ENCODE peak calls at places on chromosomes 4 and X, in five cellular contexts. N is NCI-H1417, Y is SK-N-SH, O is mucosa of descending colon, V is osteocyte. R is an unnamed sample.

GRCh38 chr4:71188197-71188625 is 150.6 kb upstream of the SLC4A4 start:
- DNase-seq in N (no peak), Y (no peak), O (no peak), V (no peak), R (no peak)

GRCh38 chrX:44152867-44153266 is 179.7 kb upstream of the NDP start:
- DNase-seq in Y (no peak), O (no peak), N (no peak), V (no peak), R (no peak)

GRCh38 chr4:122285285-122285684 is 93.5 kb upstream of the ADAD1 start:
- DNase-seq in V (no peak), Y (no peak), N (no peak), O (no peak), R (no peak)

GRCh38 chrX:132592880-132593279 is 104.0 kb upstream of the MBNL3 start:
- DNase-seq in Y (peak), O (no peak), N (peak), V (no peak), R (peak)

GRCh38 chr4:28682872-28683271 is 1822.2 kb downstream of the STIM2 start:
- DNase-seq in N (no peak), Y (no peak), O (no peak), V (no peak), R (no peak)

GRCh38 chr4:93444860-93445259 is 383.7 kb upstream of the ATOH1 start:
- DNase-seq in N (no peak), Y (no peak), V (no peak), O (no peak), R (no peak)

GRCh38 chrX:72120798-72121197 is 10.9 kb downstream of the RTL5 start:
- DNase-seq in Y (peak), N (no peak), V (no peak), O (no peak), R (no peak)

GRCh38 chrX:13293700-13294099 is 26.2 kb downstream of the ATXN3L start:
- DNase-seq in N (peak), Y (no peak), V (no peak), O (no peak), R (no peak)

GRCh38 chrX:132877954-132878536 is 80.4 kb downstream of the HS6ST2 start:
- DNase-seq in V (no peak), O (no peak), Y (no peak), N (no peak), R (peak)

GRCh38 chr4:92334716-92335350 is 31.1 kb downstream of the GRID2 start:
- DNase-seq in O (no peak), Y (no peak), V (no peak), N (no peak), R (no peak)

GRCh38 chr4:143203577-143203976 is 18.9 kb downstream of the USP38 start:
- DNase-seq in N (no peak), O (no peak), Y (no peak), V (no peak), R (no peak)

GRCh38 chr4:85720736-85721135 is 245.8 kb downstream of the ARHGAP24 start:
- DNase-seq in Y (no peak), V (no peak), N (no peak), O (no peak), R (no peak)

GRCh38 chrX:109327271-109327670 is 154.6 kb downstream of the GUCY2F start:
- DNase-seq in N (no peak), V (no peak), Y (no peak), O (no peak), R (no peak)

GRCh38 chr4:107825072-107825789 is 499 bp downstream of the SGMS2 start:
- DNase-seq in N (peak), O (peak), V (no peak), Y (peak), R (peak)

GRCh38 chr4:83089759-83090158 is 24.8 kb downstream of the PLAC8 start:
- DNase-seq in V (no peak), O (no peak), Y (no peak), N (no peak), R (no peak)

GRCh38 chrX:9604111-9604907 is 139.5 kb downstream of the TBL1X start:
- DNase-seq in V (no peak), N (no peak), Y (no peak), O (no peak), R (no peak)

GRCh38 chr4:127623755-127624087 is 9.0 kb upstream of the INTU start:
- DNase-seq in Y (no peak), N (no peak), O (no peak), V (no peak), R (no peak)

GRCh38 chr4:23333946-23334878 is 555.6 kb downstream of the PPARGC1A start:
- DNase-seq in Y (no peak), N (peak), V (no peak), O (no peak), R (no peak)

GRCh38 chrX:41389311-41389888 is 55.4 kb downstream of the DDX3X start:
- DNase-seq in V (no peak), N (no peak), Y (no peak), O (peak), R (no peak)

GRCh38 chr4:1467581-1468458 is 61.6 kb upstream of the NKX1-1 start:
- DNase-seq in V (no peak), O (no peak), Y (no peak), N (no peak), R (no peak)

GRCh38 chr4:181007751-181008150 is 1235.5 kb upstream of the TENM3 start:
- DNase-seq in O (no peak), Y (no peak), V (no peak), N (no peak), R (no peak)

R was measured in D341Med.